ENCODE peak calls at places on chromosomes 5 and 9, in six cellular contexts. K is stimulated activated CD8-positive, alpha-beta memory T cell treated with anti-CD3 and anti-CD28 coated beads, Interleukin-2, amount 100 ng/mL, for 48 hours; D is NCI-H460; V is activated CD4-positive, alpha-beta T cell treated with anti-CD3 and anti-CD28 coated beads, Interleukin-2, amount 50 U/mL, for 1 hour; J is HS-27A; P is effector memory CD8-positive, alpha-beta T cell. O is an unnamed sample.

GRCh38 chr5:72130342-72130741 is 23.1 kb downstream of the MAP1B start:
- DNase-seq in K (no peak), D (no peak), V (no peak), J (no peak), P (no peak), O (no peak)

GRCh38 chr9:119322137-119322695 is 47.0 kb downstream of the BRINP1 start:
- DNase-seq in K (no peak), D (no peak), V (no peak), J (no peak), P (no peak), O (no peak)

GRCh38 chr9:70554881-70555280 is 140.4 kb upstream of the KLF9 start:
- DNase-seq in K (no peak), D (no peak), V (no peak), J (no peak), P (no peak), O (no peak)

GRCh38 chr9:82680179-82680935 is 382.6 kb downstream of the RASEF start:
- DNase-seq in K (no peak), D (no peak), V (no peak), J (no peak), P (no peak), O (no peak)

GRCh38 chr5:133753856-133754255 is 141.5 kb upstream of the FSTL4 start:
- DNase-seq in K (no peak), D (no peak), V (no peak), J (no peak), P (no peak), O (no peak)

GRCh38 chr5:107739661-107740060 is 68.9 kb upstream of the EFNA5 start:
- DNase-seq in K (no peak), D (no peak), V (no peak), J (no peak), P (no peak), O (no peak)

GRCh38 chr9:105187781-105188180 is 56.7 kb upstream of the SLC44A1 start:
- DNase-seq in K (no peak), D (peak), V (no peak), J (peak), P (no peak), O (no peak)

GRCh38 chr9:136010615-136011341 is 49.6 kb upstream of the UBAC1 start:
- DNase-seq in K (no peak), D (no peak), V (no peak), J (no peak), P (no peak), O (no peak)

GRCh38 chr9:34027845-34028574 is 20.7 kb downstream of the UBAP2 start:
- DNase-seq in K (no peak), D (no peak), V (no peak), J (no peak), P (no peak), O (no peak)

GRCh38 chr5:120093178-120093577 is 370.9 kb upstream of the PRR16 start:
- DNase-seq in K (no peak), D (no peak), V (no peak), J (no peak), P (no peak), O (no peak)

GRCh38 chr9:93154293-93154903 is 20.3 kb upstream of the NINJ1 start:
- DNase-seq in K (no peak), D (peak), V (peak), J (no peak), P (peak), O (peak)

GRCh38 chr5:1881273-1881586 is 1.5 kb downstream of the IRX4 start:
- DNase-seq in K (no peak), D (peak), V (no peak), J (no peak), P (no peak), O (no peak)

O was measured in T-cell.